ENCODE peak calls at places on chromosomes 6 and 20, in ten cellular contexts. A, Y, M, P, R, Q, L, W, C and T are unnamed samples.

GRCh38 chr20:13007596-13007995 is 1.2 kb upstream of the SPTLC3 start:
- DNase-seq in Y (no peak), P (no peak), W (no peak), Q (no peak), C (no peak), R (no peak), M (no peak), A (no peak), L (no peak), T (no peak)

GRCh38 chr20:13567663-13568062 is 71.1 kb downstream of the TASP1 start:
- DNase-seq in R (no peak), W (no peak), M (no peak), A (no peak), C (no peak), Q (no peak), Y (no peak), L (no peak), P (no peak), T (peak; percentile 57)

GRCh38 chr20:41475507-41475906 is 108.9 kb upstream of the EMILIN3 start:
- DNase-seq in P (no peak), Y (no peak), Q (no peak), R (no peak), L (no peak), W (no peak), M (no peak), C (no peak), A (no peak), T (no peak)

GRCh38 chr20:45036044-45036755 is 64.7 kb downstream of the KCNS1 start:
- DNase-seq in A (no peak), M (no peak), L (no peak), C (no peak), P (no peak), Y (no peak), Q (no peak), R (peak; percentile 32), W (no peak), T (peak; percentile 69)

GRCh38 chr6:74931567-74931966 is 274.3 kb downstream of the COL12A1 start:
- DNase-seq in M (peak; percentile 76), A (peak; percentile 93), P (no peak), R (no peak), Q (no peak), L (no peak), C (no peak), Y (no peak), W (no peak), T (peak; percentile 73)

GRCh38 chr20:59564171-59564570 is 40.2 kb upstream of the PHACTR3 start:
- DNase-seq in A (no peak), Y (no peak), M (no peak), W (no peak), R (no peak), L (no peak), P (no peak), Q (no peak), C (no peak), T (no peak)

GRCh38 chr6:159977242-159978214 is 8.6 kb downstream of the IGF2R start:
- DNase-seq in A (no peak), W (no peak), R (no peak), P (no peak), L (no peak), C (no peak), M (no peak), Y (peak; percentile 55), Q (no peak), T (peak; percentile 87)

GRCh38 chr20:3854462-3854870 is 7.8 kb downstream of the MAVS start:
- DNase-seq in C (no peak), M (no peak), L (no peak), P (no peak), W (no peak), Y (no peak), Q (no peak), A (no peak), R (no peak), T (no peak)

GRCh38 chr6:106509420-106510089 is 119.7 kb downstream of the RTN4IP1 start:
- DNase-seq in A (no peak), Q (no peak), M (no peak), C (no peak), W (peak; percentile 62), R (no peak), L (no peak), Y (no peak), P (peak; percentile 21), T (no peak)

GRCh38 chr6:84967389-84967788 is 203.0 kb upstream of the TBX18 start:
- DNase-seq in L (no peak), W (peak; percentile 16), C (no peak), M (no peak), R (peak; percentile 49), Q (no peak), Y (no peak), A (no peak), P (peak; percentile 31), T (peak; percentile 81)

GRCh38 chr6:131292145-131292938 is 157.1 kb downstream of the AKAP7 start:
- DNase-seq in Q (no peak), A (no peak), Y (no peak), W (no peak), R (no peak), C (no peak), M (no peak), L (no peak), P (peak; percentile 26), T (no peak)

GRCh38 chr6:14738933-14739332 is 506.9 kb upstream of the JARID2 start:
- DNase-seq in C (no peak), Q (no peak), A (no peak), R (peak; percentile 32), Y (no peak), W (no peak), M (no peak), P (no peak), L (no peak), T (no peak)

GRCh38 chr6:23696946-23697345 is 429.1 kb upstream of the NRSN1 start:
- DNase-seq in P (no peak), R (no peak), Y (no peak), A (no peak), M (no peak), W (no peak), Q (no peak), C (no peak), L (no peak), T (peak; percentile 14)

GRCh38 chr6:149608381-149608982 is 40.0 kb downstream of the KATNA1 start:
- DNase-seq in W (no peak), P (no peak), M (no peak), Y (no peak), L (no peak), C (no peak), Q (no peak), R (no peak), A (no peak), T (no peak)

GRCh38 chr20:17808357-17808756 is 108.6 kb downstream of the BANF2 start:
- DNase-seq in W (no peak), C (no peak), M (no peak), Q (peak; percentile 52), A (peak; percentile 46), L (no peak), Y (peak; percentile 50), P (peak; percentile 27), R (no peak), T (peak; percentile 81)

GRCh38 chr6:170470673-170471072 is 82.4 kb downstream of the PSMB1 start:
- DNase-seq in A (no peak), C (no peak), R (no peak), P (peak; percentile 33), W (no peak), Y (no peak), Q (no peak), M (no peak), L (no peak), T (no peak)

GRCh38 chr6:170278743-170279094 is 12.2 kb downstream of the DLL1 start:
- DNase-seq in M (no peak), Y (no peak), A (no peak), P (no peak), C (no peak), Q (no peak), L (no peak), R (no peak), W (no peak), T (no peak)

GRCh38 chr6:6603317-6603716 is 14.8 kb downstream of the LY86 start:
- DNase-seq in R (no peak), M (no peak), Q (no peak), L (no peak), W (no peak), A (no peak), Y (no peak), P (no peak), C (no peak), T (no peak)

GRCh38 chr6:11231564-11232176 is 798 bp downstream of the NEDD9 start:
- DNase-seq in L (no peak), A (no peak), M (no peak), C (no peak), Y (no peak), Q (no peak), R (no peak), W (no peak), P (peak; percentile 76), T (peak; percentile 60)
- TF ChIP-seq CTCF in L (no peak), A (no peak), M (no peak), C (no peak), Y (no peak), Q (no peak), R (no peak), W (no peak), P (no peak), T (no peak)

GRCh38 chr6:87155272-87155919 is at the start of gene ZNF292:
- DNase-seq in C (peak; percentile 98), Y (peak; percentile 96), A (peak; percentile 83), Q (peak; percentile 99), R (peak; percentile 99), M (peak; percentile 94), P (peak; percentile 96), W (peak; percentile 99), L (peak; percentile 97), T (peak; percentile 98)
- H3K4me3 ChIP-seq in C (peak within 1 kb of the TSS; percentile 94), Y (peak within 1 kb of the TSS; percentile 99), A (peak within 1 kb of the TSS; percentile 95), Q (peak within 1 kb of the TSS; percentile 96), R (peak within 1 kb of the TSS; percentile 79), M (peak within 1 kb of the TSS; percentile 83), P (peak within 1 kb of the TSS; percentile 95), W (peak within 1 kb of the TSS; percentile 88), L (peak within 1 kb of the TSS; percentile 99), T (peak within 1 kb of the TSS; percentile 89)

GRCh38 chr20:32483351-32484220 is 101.5 kb downstream of the NOL4L start:
- DNase-seq in L (peak; percentile 84), C (peak; percentile 87), M (peak; percentile 39), P (peak; percentile 90), R (peak; percentile 92), Y (peak; percentile 62), A (peak; percentile 37), Q (peak; percentile 80), W (no peak), T (peak; percentile 81)
- TF ChIP-seq CTCF in L (no peak), C (no peak), M (no peak), P (no peak), R (no peak), Y (no peak), A (no peak), Q (no peak), W (no peak), T (no peak)

DNA sequence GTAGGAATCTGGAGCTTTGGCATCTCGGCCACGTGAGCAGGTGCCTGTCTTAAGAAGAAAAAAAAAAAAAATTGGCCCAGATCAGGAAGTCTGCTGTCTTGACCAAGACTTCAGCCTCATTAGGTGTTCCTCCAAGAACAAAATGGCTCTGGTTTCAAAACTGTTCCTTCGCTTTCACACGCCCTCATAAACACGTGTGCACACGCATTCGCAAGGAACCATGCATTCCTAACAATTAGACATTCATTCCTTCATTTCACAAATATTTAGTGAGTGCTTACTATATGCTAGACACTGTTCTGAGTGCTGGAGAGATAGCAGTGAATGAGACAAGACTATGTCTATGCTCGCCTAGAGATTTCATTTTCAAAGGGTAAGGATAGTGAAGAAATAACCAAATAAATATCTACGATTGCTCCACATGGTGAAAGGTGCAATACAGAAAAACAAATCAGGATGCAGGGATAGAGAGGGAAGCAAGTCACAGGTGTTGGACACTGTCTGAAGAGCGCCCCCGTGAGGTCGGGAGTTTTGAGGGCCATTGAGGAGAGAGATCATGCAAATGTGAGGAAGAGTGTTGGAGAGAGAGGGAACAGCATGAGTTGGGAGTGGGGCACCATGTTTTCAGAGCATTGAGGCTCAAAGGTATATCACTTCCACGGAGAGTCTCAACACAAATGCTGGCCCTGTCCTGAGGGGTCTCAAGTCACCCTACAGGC is 53.3 kb downstream of the CCDC170 start:
- DNase-seq in A (no peak), R (no peak), C (no peak), L (no peak), M (no peak), P (no peak), W (no peak), Y (no peak), Q (no peak), T (no peak)
- H3K4me3 ChIP-seq in A (no peak overlapping the region), R (no peak overlapping the region), C (no peak overlapping the region), L (no peak overlapping the region), M (no peak overlapping the region), P (no peak overlapping the region), W (no peak overlapping the region), Y (no peak overlapping the region), Q (no peak overlapping the region), T (no peak overlapping the region)